ENCODE peak calls at places on chromosomes 6 and 20, in four cellular contexts. D, H, B and N are unnamed samples. For H3K4me1, the result is how much of the 10 kb centered on the place peaks cover.

GRCh38 chr6:143232849-143233248 is 172.2 kb downstream of the AIG1 start:
- DNase-seq in D (peak), B (no peak), H (peak), N (no peak)

GRCh38 chr20:4038047-4038459 is 22.7 kb upstream of the RNF24 start:
- DNase-seq in D (peak), B (peak), H (peak), N (peak)

GRCh38 chr6:161031721-161032495 is 40.3 kb downstream of the MAP3K4 start:
- DNase-seq in B (no peak), D (no peak), H (no peak), N (no peak)

GRCh38 chr6:161406633-161407032 is 132.8 kb upstream of the AGPAT4 start:
- DNase-seq in H (no peak), B (no peak), D (no peak), N (no peak)

GRCh38 chr6:21840428-21840827 is 246.9 kb downstream of the SOX4 start:
- DNase-seq in B (no peak), D (no peak), H (no peak), N (no peak)

GRCh38 chr6:169253745-169254238 is at the start of gene THBS2:
- DNase-seq in D (peak), B (peak), H (no peak), N (no peak)

GRCh38 chr20:53870426-53871199 is 199.8 kb downstream of the BCAS1 start:
- DNase-seq in B (no peak), D (no peak), H (no peak), N (no peak)

GRCh38 chr6:111565316-111566221 is 40.1 kb downstream of the TRAF3IP2 start:
- DNase-seq in H (no peak), D (peak), B (no peak), N (no peak)

GRCh38 chr20:53302695-53303094 is 290.9 kb downstream of the ZNF217 start:
- DNase-seq in H (no peak), D (no peak), B (no peak), N (no peak)

GRCh38 chr20:9710685-9711084 is 128.2 kb downstream of the PAK5 start:
- DNase-seq in D (no peak), B (no peak), H (no peak), N (no peak)

GRCh38 chr6:37547564-37548061 is 47.9 kb upstream of the CCDC167 start:
- DNase-seq in H (no peak), D (peak), B (no peak), N (no peak)

GRCh38 chr6:2103644-2104523 is 141.5 kb downstream of the GMDS start:
- DNase-seq in B (no peak), D (peak), H (no peak), N (no peak)

GRCh38 chr20:55793986-55794385 is 211.3 kb downstream of the CBLN4 start:
- DNase-seq in H (no peak), D (no peak), B (no peak), N (no peak)

GRCh38 chr20:45111799-45112471 is 3.0 kb downstream of the WFDC5 start:
- DNase-seq in D (no peak), H (no peak), B (no peak), N (no peak)

GRCh38 chr20:52493177-52493711 is 301.7 kb upstream of the ZFP64 start:
- DNase-seq in B (no peak), D (peak), H (no peak), N (no peak)

GRCh38 chr20:57795347-57795697 is 85.5 kb upstream of the PMEPA1 start:
- DNase-seq in H (no peak), D (no peak), B (no peak), N (no peak)

GRCh38 chr6:109039795-109040194 is 54.9 kb downstream of the SESN1 start:
- DNase-seq in B (no peak), D (peak), H (no peak), N (no peak)

GRCh38 chr6:45548657-45549515 is 171.2 kb upstream of the SUPT3H start:
- DNase-seq in D (no peak), H (no peak), B (no peak), N (no peak)

GRCh38 chr20:32114305-32114960 is 4.9 kb downstream of the TM9SF4 start:
- DNase-seq in H (no peak), D (no peak), B (no peak), N (no peak)

GRCh38 chr6:116929825-116930224 is 52.8 kb downstream of the RFX6 start:
- DNase-seq in B (no peak), D (no peak), H (no peak), N (no peak)

GRCh38 chr6:157326979-157327378 is 3.7 kb upstream of the TMEM242 start:
- DNase-seq in H (no peak), D (no peak), B (no peak), N (no peak)

GRCh38 chr6:157325069-157325805 is 1.9 kb upstream of the TMEM242 start:
- DNase-seq in D (no peak), H (no peak), B (no peak), N (no peak)

GRCh38 chr6:157329829-157330228 is 6.5 kb upstream of the TMEM242 start:
- DNase-seq in H (no peak), D (no peak), B (no peak), N (no peak)

GRCh38 chr6:157330831-157331230 is 7.5 kb upstream of the TMEM242 start:
- DNase-seq in B (no peak), D (no peak), H (no peak), N (no peak)

GRCh38 chr6:157328108-157328692 is 4.9 kb upstream of the TMEM242 start:
- DNase-seq in B (no peak), D (no peak), H (no peak), N (no peak)
- H3K4me1 ChIP-seq in B (under half), D (under half), H (under half), N (under half)

GRCh38 chr6:82022614-82023102 is 224.9 kb downstream of the IBTK start:
- DNase-seq in H (no peak), D (peak), B (no peak), N (no peak)
- H3K4me3 ChIP-seq in H (no peak), D (no peak), B (no peak), N (no peak)

GRCh38 chr6:87407531-87407895 is 259 bp upstream of the CFAP206 start:
- DNase-seq in H (no peak), D (peak), B (peak), N (no peak)
- H3K27ac ChIP-seq in H (peak), D (no peak), B (peak), N (no peak)

DNA sequence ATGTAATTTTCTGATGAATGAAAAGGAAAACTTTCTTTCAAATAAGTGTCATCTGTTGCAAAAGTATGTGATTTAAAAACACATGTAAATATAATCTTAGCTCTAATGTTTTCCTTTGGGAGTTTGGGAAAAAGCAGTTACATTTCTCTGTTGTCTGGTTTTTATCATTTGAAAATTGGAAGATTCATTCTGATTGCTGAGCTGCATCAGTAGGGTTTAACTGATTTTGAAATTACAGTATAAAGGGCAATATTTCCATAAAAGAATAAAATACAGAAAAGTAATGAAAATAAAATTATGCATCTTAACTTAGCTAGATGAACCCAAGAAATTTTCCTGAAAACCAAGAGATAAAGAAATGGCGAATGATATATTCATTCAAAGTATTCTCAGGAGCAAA is 57.8 kb downstream of the MAP7 start:
- DNase-seq in D (no peak), H (no peak), B (no peak), N (no peak)
- H3K4me1 ChIP-seq in D (under half), H (under half), B (under half), N (under half)

GRCh38 chr20:11891827-11892521 is 25.7 kb upstream of the BTBD3 start:
- DNase-seq in B (peak), H (peak), D (peak), N (no peak)

GRCh38 chr20:11891081-11891826 is 26.4 kb upstream of the BTBD3 start:
- DNase-seq in H (peak), D (peak), B (peak), N (no peak)

GRCh38 chr20:11890331-11891080 is 27.2 kb upstream of the BTBD3 start:
- DNase-seq in H (peak), D (peak), B (peak), N (no peak)

GRCh38 chr20:11895832-11896484 is 21.7 kb upstream of the BTBD3 start:
- DNase-seq in D (no peak), H (no peak), B (no peak), N (no peak)

DNA sequence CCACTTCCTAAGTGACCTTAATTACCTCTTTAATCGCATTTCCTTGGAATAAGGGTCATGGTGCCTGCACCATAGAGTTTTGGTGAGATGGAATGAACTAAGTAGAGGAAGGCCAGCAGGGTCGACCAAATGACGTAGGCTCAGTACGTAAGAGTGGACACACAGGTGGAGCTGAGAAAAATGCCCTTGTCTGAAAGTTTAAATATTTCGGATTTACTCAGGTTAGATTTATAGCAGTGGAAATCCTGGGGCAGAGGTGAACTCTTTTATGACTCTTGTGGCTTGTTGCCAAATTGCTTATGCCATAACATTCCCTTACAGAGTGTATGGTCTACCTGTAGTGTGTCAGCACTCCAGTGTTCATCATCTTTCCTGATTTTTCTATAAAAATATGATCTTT is 23.6 kb upstream of the BTBD3 start:
- DNase-seq in B (no peak), H (no peak), D (peak), N (no peak)
- H3K4me3 ChIP-seq in B (no peak), H (no peak), D (no peak), N (no peak)

DNA sequence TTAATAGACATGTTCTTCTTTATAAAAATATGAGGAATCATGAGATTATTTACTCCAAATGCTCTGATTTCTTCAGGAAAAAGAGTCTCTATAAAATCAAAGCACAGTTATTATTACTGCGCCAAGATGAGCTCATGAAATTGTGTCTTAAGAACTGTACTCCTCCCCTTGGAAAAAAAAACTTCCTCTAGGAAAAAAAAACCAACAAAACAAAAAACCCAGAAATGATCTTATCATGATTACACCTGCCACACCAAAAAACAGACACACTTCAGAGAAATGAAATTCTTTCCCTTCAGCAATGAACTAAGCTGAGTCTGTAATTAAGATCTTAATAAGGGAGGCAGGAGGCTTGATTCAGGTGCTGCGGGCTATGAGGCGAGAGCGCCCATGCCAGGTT is 9.2 kb downstream of the NEDD9 start:
- DNase-seq in H (no peak), D (no peak), B (no peak), N (no peak)
- H3K27ac ChIP-seq in H (peak), D (no peak), B (no peak), N (no peak)